ENCODE peak calls at places on chromosomes 6 and 20, in six cellular contexts. S, V, Q, W, M and U are unnamed samples.
A peak's percentile ranks its signal among the peaks of the same experiment; 100 is the strongest.

GRCh38 chr6:8939615-8940014 is 504.3 kb upstream of the SLC35B3 start:
- DNase-seq in S (no peak), V (no peak), Q (no peak), W (no peak), M (no peak), U (peak; percentile 55)

GRCh38 chr20:48772183-48772976 is 55.4 kb downstream of the PREX1 start:
- DNase-seq in S (no peak), V (no peak), Q (no peak), W (no peak), M (peak; percentile 63), U (no peak)

GRCh38 chr6:7424967-7425807 is 35.6 kb downstream of the RIOK1 start:
- DNase-seq in S (peak; percentile 75), V (peak; percentile 23), Q (peak; percentile 34), W (no peak), M (peak; percentile 38), U (no peak)

GRCh38 chr6:168737481-168737880 is 296.5 kb downstream of the SMOC2 start:
- DNase-seq in S (peak; percentile 4), V (no peak), Q (no peak), W (no peak), M (no peak), U (no peak)

GRCh38 chr6:113120214-113120576 is 737.0 kb upstream of the MARCKS start:
- DNase-seq in S (peak; percentile 93), V (peak; percentile 92), Q (no peak), W (no peak), M (no peak), U (peak; percentile 84)

GRCh38 chr20:6769953-6770831 is 2.7 kb downstream of the BMP2 start:
- DNase-seq in S (peak; percentile 60), V (peak; percentile 43), Q (peak; percentile 23), W (no peak), M (peak; percentile 25), U (no peak)

GRCh38 chr20:45309075-45309474 is 976 bp upstream of the MATN4 start:
- DNase-seq in S (no peak), V (no peak), Q (no peak), W (no peak), M (no peak), U (peak; percentile 54)

GRCh38 chr6:113281014-113281810 is 575.9 kb upstream of the MARCKS start:
- DNase-seq in S (peak; percentile 10), V (peak; percentile 26), Q (no peak), W (no peak), M (no peak), U (peak; percentile 7)

GRCh38 chr6:161439093-161439492 is 165.2 kb upstream of the AGPAT4 start:
- DNase-seq in S (peak; percentile 98), V (peak; percentile 94), Q (no peak), W (no peak), M (peak; percentile 59), U (peak; percentile 91)

GRCh38 chr20:39960522-39961420 is 728.3 kb downstream of the MAFB start:
- DNase-seq in S (no peak), V (no peak), Q (peak; percentile 43), W (no peak), M (peak; percentile 21), U (peak; percentile 96)

DNA sequence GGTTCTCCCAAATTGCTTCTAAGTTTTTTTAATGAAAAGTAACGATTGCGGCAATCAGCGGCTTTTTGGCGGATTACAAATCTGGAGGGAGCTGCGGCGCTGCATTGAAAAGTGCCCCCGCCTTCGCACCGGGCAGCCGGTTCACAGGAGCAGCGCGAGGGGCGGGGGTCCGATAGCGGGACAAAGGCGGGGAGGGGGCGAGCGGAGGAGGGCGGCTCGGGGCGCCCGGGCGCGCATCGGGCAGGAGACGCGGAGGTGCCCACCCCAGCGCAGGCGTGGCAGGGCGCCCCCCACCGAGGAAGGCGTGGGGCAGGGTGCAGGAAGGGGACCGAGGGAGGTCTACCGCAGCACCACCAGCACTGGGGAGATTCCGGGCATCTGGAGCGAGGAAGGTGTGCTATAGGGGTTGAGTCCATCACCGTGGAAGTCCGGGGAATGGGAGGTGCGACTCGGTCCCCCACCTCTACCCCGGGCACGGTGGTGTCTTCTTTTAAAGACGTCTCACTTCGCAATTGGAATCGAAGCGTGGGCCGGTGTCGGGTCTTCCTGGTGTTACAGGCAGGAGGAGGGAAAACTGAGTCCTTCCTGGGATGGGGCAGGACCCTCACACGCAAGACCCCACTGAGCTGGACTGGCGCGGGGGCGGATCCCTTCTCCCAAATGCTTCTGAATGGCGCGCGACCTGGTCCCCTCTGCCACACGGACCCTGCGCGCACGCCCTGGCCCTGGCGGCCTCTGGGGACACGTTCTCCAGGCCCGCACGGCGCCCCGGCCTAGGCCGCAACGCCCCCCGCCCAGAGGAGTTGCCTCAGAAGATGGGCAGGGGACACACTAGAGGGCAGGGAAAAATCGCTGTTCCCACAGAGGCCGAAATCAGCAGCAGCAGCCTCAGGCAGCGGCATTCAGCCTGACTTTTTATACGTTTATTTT is 44.9 kb upstream of the OSTM1 start:
- DNase-seq in S (no peak), V (no peak), Q (peak; percentile 64), W (no peak), M (no peak), U (no peak)
- H3K27me3 ChIP-seq in S (peaks cover 92% of the 10 kb centered on the region), V (peaks cover 83% of the 10 kb centered on the region), Q (peaks cover 41% of the 10 kb centered on the region), W (peaks cover 61% of the 10 kb centered on the region), M (peaks cover 100% of the 10 kb centered on the region), U (peaks cover 9% of the 10 kb centered on the region)

GRCh38 chr6:143396497-143397228 is 53.8 kb downstream of the ADAT2 start:
- DNase-seq in S (peak; percentile 34), V (no peak), Q (no peak), W (no peak), M (no peak), U (no peak)
- H3K27ac ChIP-seq in S (peak overlapping the region; percentile 84), V (no peak overlapping the region), Q (no peak overlapping the region), W (no peak overlapping the region), M (no peak overlapping the region), U (no peak overlapping the region)

GRCh38 chr20:571754-572331 is 28.3 kb upstream of the CSNK2A1 start:
- DNase-seq in S (peak; percentile 24), V (peak; percentile 19), Q (peak; percentile 53), W (no peak), M (peak; percentile 89), U (peak; percentile 85)

GRCh38 chr20:572752-573151 is 29.2 kb upstream of the CSNK2A1 start:
- DNase-seq in S (no peak), V (no peak), Q (no peak), W (no peak), M (peak; percentile 22), U (no peak)

GRCh38 chr20:574297-574942 is 30.8 kb upstream of the CSNK2A1 start:
- DNase-seq in S (no peak), V (no peak), Q (no peak), W (no peak), M (peak; percentile 42), U (no peak)

GRCh38 chr20:575230-575629 is 31.6 kb upstream of the CSNK2A1 start:
- DNase-seq in S (no peak), V (no peak), Q (no peak), W (no peak), M (no peak), U (no peak)

GRCh38 chr20:573414-574296 is 30.1 kb upstream of the CSNK2A1 start:
- DNase-seq in S (no peak), V (no peak), Q (no peak), W (no peak), M (no peak), U (no peak)
- H3K27me3 ChIP-seq in S (peaks cover 60% of the 10 kb centered on the region), V (peaks cover 19% of the 10 kb centered on the region), Q (peaks cover 20% of the 10 kb centered on the region), W (peaks cover 16% of the 10 kb centered on the region), M (no peaks in the 10 kb centered on the region), U (peaks cover 5% of the 10 kb centered on the region)

GRCh38 chr6:163083141-163083540 is 331.4 kb upstream of the QKI start:
- DNase-seq in S (no peak), V (no peak), Q (no peak), W (no peak), M (no peak), U (no peak)

GRCh38 chr6:163087981-163088380 is 326.5 kb upstream of the QKI start:
- DNase-seq in S (no peak), V (no peak), Q (no peak), W (no peak), M (no peak), U (no peak)

GRCh38 chr6:163085861-163086562 is 328.5 kb upstream of the QKI start:
- DNase-seq in S (no peak), V (no peak), Q (no peak), W (no peak), M (no peak), U (no peak)

GRCh38 chr6:163085426-163085825 is 329.1 kb upstream of the QKI start:
- DNase-seq in S (no peak), V (no peak), Q (no peak), W (no peak), M (no peak), U (no peak)

GRCh38 chr6:163086563-163086895 is 328.0 kb upstream of the QKI start:
- DNase-seq in S (no peak), V (no peak), Q (no peak), W (no peak), M (no peak), U (no peak)
- H3K27ac ChIP-seq in S (no peak overlapping the region), V (no peak overlapping the region), Q (no peak overlapping the region), W (no peak overlapping the region), M (peak overlapping the region; percentile 80), U (no peak overlapping the region)